ENCODE peak calls at places on chromosomes 2 and 18, in five cellular contexts. T is T follicular helper cell, R is Peyer's patch, K is choroid plexus epithelial cell, O is fibroblast of the aortic adventitia. B is an unnamed sample.

GRCh38 chr2:172606285-172606684 is 50.4 kb downstream of the PDK1 start:
- DNase-seq in O (peak; percentile 11), T (no peak), K (no peak), R (no peak), B (no peak)

GRCh38 chr2:233079473-233079877 is 19.3 kb downstream of the INPP5D start:
- DNase-seq in T (no peak), R (peak; percentile 80), O (no peak), K (no peak), B (no peak)

GRCh38 chr2:238851751-238852150 is 3.9 kb downstream of the TWIST2 start:
- DNase-seq in K (no peak), O (peak; percentile 66), R (no peak), T (no peak), B (no peak)

GRCh38 chr2:136985044-136985443 is 219.7 kb downstream of the THSD7B start:
- DNase-seq in K (peak; percentile 2), T (no peak), R (no peak), O (peak; percentile 12), B (no peak)

GRCh38 chr2:239390546-239391285 is 10.1 kb downstream of the HDAC4 start:
- DNase-seq in K (no peak), T (no peak), R (no peak), O (no peak), B (no peak)

GRCh38 chr2:102258386-102259074 is 52.8 kb upstream of the IL1RL1 start:
- DNase-seq in R (no peak), T (no peak), O (peak; percentile 96), K (peak; percentile 98), B (no peak)

GRCh38 chr2:179558010-179558911 is 293.6 kb upstream of the SESTD1 start:
- DNase-seq in K (no peak), R (no peak), T (no peak), O (no peak), B (no peak)

GRCh38 chr2:197556456-197556855 is 40.6 kb downstream of the MOB4 start:
- DNase-seq in O (peak; percentile 56), K (peak; percentile 40), R (no peak), T (no peak), B (no peak)

GRCh38 chr2:31297751-31298150 is 63.8 kb downstream of the EHD3 start:
- DNase-seq in T (no peak), R (peak; percentile 19), O (no peak), K (no peak), B (no peak)

GRCh38 chr2:234178309-234179030 is 128.0 kb downstream of the SPP2 start:
- DNase-seq in R (no peak), K (peak; percentile 29), O (peak; percentile 19), T (no peak), B (no peak)

GRCh38 chr2:152611458-152612231 is 105.6 kb downstream of the PRPF40A start:
- DNase-seq in O (peak; percentile 89), T (no peak), K (peak; percentile 93), R (no peak), B (no peak)

GRCh38 chr2:105403785-105404698 is 5.2 kb upstream of the FHL2 start:
- DNase-seq in T (no peak), O (peak; percentile 90), K (peak; percentile 72), R (no peak), B (no peak)

GRCh38 chr2:66862871-66863650 is 428.1 kb downstream of the MEIS1 start:
- DNase-seq in O (peak; percentile 85), R (no peak), K (peak; percentile 75), T (no peak), B (no peak)

GRCh38 chr18:9478545-9478944 is 3.2 kb downstream of the RALBP1 start:
- DNase-seq in K (no peak), R (no peak), O (no peak), T (no peak), B (no peak)

GRCh38 chr2:18378020-18378653 is 182.3 kb downstream of the RDH14 start:
- DNase-seq in O (peak; percentile 67), T (no peak), R (no peak), K (peak; percentile 64), B (peak; percentile 3)

GRCh38 chr18:52992041-52992440 is 652.0 kb downstream of the DCC start:
- DNase-seq in R (no peak), O (no peak), T (no peak), K (peak; percentile 0), B (no peak)

GRCh38 chr2:182565941-182566567 is 139.2 kb upstream of the PDE1A start:
- DNase-seq in T (no peak), O (no peak), R (no peak), K (no peak), B (no peak)

GRCh38 chr18:25126751-25127150 is 225.2 kb downstream of the ZNF521 start:
- DNase-seq in O (peak; percentile 17), T (no peak), K (no peak), R (no peak), B (no peak)

GRCh38 chr2:217653240-217653639 is 349.6 kb downstream of the TNS1 start:
- DNase-seq in R (peak; percentile 17), O (peak; percentile 94), K (peak; percentile 85), T (no peak), B (no peak)

GRCh38 chr2:50491541-50492114 is 540.3 kb downstream of the NRXN1 start:
- DNase-seq in T (no peak), K (peak; percentile 67), R (no peak), O (peak; percentile 52), B (no peak)

GRCh38 chr2:216341151-216341550 is 31.1 kb downstream of the MARCHF4 start:
- DNase-seq in O (peak; percentile 75), R (no peak), K (no peak), T (no peak), B (no peak)

GRCh38 chr2:167692191-167692590 is 555.2 kb downstream of the STK39 start:
- DNase-seq in K (peak; percentile 12), T (no peak), O (no peak), R (no peak), B (no peak)

GRCh38 chr2:200308001-200308400 is 1.5 kb downstream of the SPATS2L start:
- DNase-seq in T (no peak), K (peak; percentile 73), R (no peak), O (peak; percentile 70), B (no peak)

GRCh38 chr2:70133521-70134348 is 46.5 kb downstream of the PCBP1 start:
- DNase-seq in O (peak; percentile 62), R (no peak), T (no peak), K (peak; percentile 37), B (peak; percentile 31)